ENCODE peak calls at places on chromosomes 1 and 21, in eight cellular contexts. P is LHCN-M2; O is GM23248; A is stimulated activated CD4-positive, alpha-beta T cell treated with anti-CD3 and anti-CD28 coated beads, Interleukin-2, amount 100 ng/mL, for 48 hours; M is Right ventricle myocardium superior; E is non-pigmented ciliary epithelial cell; Q is brain pericyte; F is ovary. I is an unnamed sample.
A peak's percentile ranks its signal among the peaks of the same experiment; 100 is the strongest.

GRCh38 chr1:234554478-234555311 is 55.3 kb downstream of the IRF2BP2 start:
- DNase-seq in M (no peak), A (no peak), P (no peak), Q (no peak), E (no peak), F (no peak), O (no peak), I (no peak)

GRCh38 chr1:186122837-186123236 is 252.2 kb downstream of the TPR start:
- DNase-seq in Q (no peak), P (no peak), E (no peak), A (no peak), M (no peak), O (no peak), F (no peak), I (no peak)

GRCh38 chr1:45493116-45493697 is 2.2 kb upstream of the TESK2 start:
- DNase-seq in A (peak; percentile 50), P (peak; percentile 52), M (no peak), Q (no peak), F (no peak), E (no peak), O (peak; percentile 62), I (no peak)

GRCh38 chr1:203627819-203628184 is 1.2 kb downstream of the ATP2B4 start:
- DNase-seq in A (no peak), F (no peak), Q (no peak), E (no peak), P (peak; percentile 48), M (no peak), O (peak; percentile 88), I (no peak)

GRCh38 chr1:6515771-6516170 is 24.3 kb upstream of the PLEKHG5 start:
- DNase-seq in M (no peak), O (peak; percentile 42), P (peak; percentile 13), Q (no peak), A (no peak), E (no peak), F (no peak), I (no peak)

GRCh38 chr1:21932127-21932526 is 5.0 kb downstream of the HSPG2 start:
- DNase-seq in M (no peak), P (peak; percentile 78), F (no peak), Q (no peak), E (no peak), O (peak; percentile 97), A (no peak), I (no peak)

GRCh38 chr21:32690085-32690484 is 37.7 kb downstream of the SYNJ1 start:
- DNase-seq in O (no peak), A (no peak), Q (no peak), P (no peak), F (no peak), E (no peak), M (no peak), I (no peak)

GRCh38 chr1:87141556-87141955 is 187.1 kb upstream of the LMO4 start:
- DNase-seq in E (no peak), O (no peak), M (no peak), Q (no peak), A (no peak), P (no peak), F (no peak), I (no peak)

GRCh38 chr1:101026394-101026788 is 807 bp upstream of the DPH5 start:
- DNase-seq in E (no peak), A (no peak), M (no peak), Q (no peak), P (peak; percentile 40), F (no peak), O (no peak), I (no peak)

GRCh38 chr1:98078586-98078985 is 157.8 kb upstream of the DPYD start:
- DNase-seq in O (peak; percentile 61), E (no peak), M (no peak), A (no peak), P (no peak), Q (no peak), F (no peak), I (no peak)

GRCh38 chr1:225700889-225701465 is 48.1 kb upstream of the ENAH start:
- DNase-seq in E (no peak), M (no peak), Q (no peak), P (peak; percentile 58), A (no peak), F (no peak), O (peak; percentile 51), I (no peak)

GRCh38 chr1:180343931-180344406 is 113.9 kb downstream of the LHX4 start:
- DNase-seq in P (peak; percentile 61), Q (no peak), O (peak; percentile 42), M (no peak), A (no peak), E (no peak), F (no peak), I (no peak)

GRCh38 chr1:86352096-86352495 is 44.0 kb downstream of the ODF2L start:
- DNase-seq in E (no peak), P (peak; percentile 30), M (no peak), O (peak; percentile 58), F (no peak), A (no peak), Q (no peak), I (no peak)

GRCh38 chr1:111762332-111762731 is 6.6 kb downstream of the DDX20 start:
- DNase-seq in M (no peak), O (no peak), Q (no peak), P (no peak), A (no peak), E (no peak), F (no peak), I (no peak)

GRCh38 chr1:45867697-45868346 is 64.4 kb downstream of the MAST2 start:
- DNase-seq in Q (no peak), E (no peak), A (no peak), O (no peak), P (no peak), F (no peak), M (no peak), I (no peak)

GRCh38 chr1:148353461-148354283 is 129.4 kb downstream of the PPIAL4G start:
- DNase-seq in Q (no peak), O (peak; percentile 34), P (peak; percentile 82), F (no peak), E (peak; percentile 73), A (peak; percentile 14), M (no peak), I (no peak)

GRCh38 chr1:113072757-113073456 is at the start of gene LRIG2:
- DNase-seq in Q (peak; percentile 93), P (peak; percentile 97), F (peak; percentile 98), A (peak; percentile 97), M (peak; percentile 100), E (peak; percentile 93), O (peak; percentile 99), I (peak; percentile 99)

GRCh38 chr1:239719642-239720258 is 333.4 kb downstream of the CHRM3 start:
- DNase-seq in A (peak; percentile 30), E (no peak), F (no peak), P (no peak), O (no peak), M (no peak), Q (no peak), I (no peak)

GRCh38 chr1:231260351-231260750 is 19.3 kb downstream of the GNPAT start:
- DNase-seq in F (no peak), O (no peak), A (no peak), M (no peak), P (no peak), Q (no peak), E (no peak), I (no peak)

GRCh38 chr1:111145542-111145941 is 5.5 kb downstream of the CEPT1 start:
- DNase-seq in O (no peak), P (no peak), E (no peak), A (no peak), F (no peak), Q (no peak), M (no peak), I (no peak)

GRCh38 chr1:81377406-81377805 is 423.3 kb upstream of the ADGRL2 start:
- DNase-seq in A (no peak), F (no peak), O (no peak), M (no peak), E (no peak), Q (no peak), P (no peak), I (no peak)

GRCh38 chr1:25914074-25914995 is 8.1 kb upstream of the STMN1 start:
- DNase-seq in Q (no peak), E (no peak), M (no peak), P (no peak), F (no peak), A (no peak), O (peak; percentile 33), I (no peak)

GRCh38 chr1:114750780-114751179 is 7.0 kb downstream of the CSDE1 start:
- DNase-seq in P (peak; percentile 88), O (no peak), F (no peak), M (no peak), Q (no peak), A (no peak), E (no peak), I (no peak)

GRCh38 chr1:70360321-70360720 is 5.8 kb upstream of the ANKRD13C start:
- DNase-seq in F (no peak), O (no peak), E (no peak), M (no peak), P (no peak), A (no peak), Q (no peak), I (peak; percentile 34)

GRCh38 chr1:22320703-22321344 is 130.8 kb upstream of the ZBTB40 start:
- DNase-seq in O (no peak), P (no peak), M (no peak), Q (no peak), F (no peak), E (no peak), A (no peak), I (no peak)

GRCh38 chr1:57908471-57908870 is 484.6 kb upstream of the DAB1 start:
- DNase-seq in P (no peak), Q (no peak), O (no peak), F (no peak), M (no peak), E (no peak), A (no peak), I (no peak)

GRCh38 chr1:158422215-158422614 is 3.8 kb downstream of the OR10K2 start:
- DNase-seq in P (no peak), O (no peak), E (no peak), M (no peak), F (no peak), A (no peak), Q (no peak), I (no peak)

GRCh38 chr1:181568736-181569135 is 85.4 kb downstream of the CACNA1E start:
- DNase-seq in A (no peak), M (no peak), P (no peak), O (no peak), Q (no peak), E (no peak), F (no peak), I (no peak)

I was measured in esophagus muscularis mucosa.